ENCODE peak calls at places on chromosomes 12 and 14, in ten cellular contexts. Y, J, I, B, C, X, A, W, E and Z are unnamed samples.

GRCh38 chr12:94929780-94930179 is 73.7 kb downstream of the NDUFA12 start:
- DNase-seq in B (no peak), I (no peak), A (no peak), C (no peak), E (no peak), Y (no peak), W (no peak), J (no peak), X (no peak), Z (no peak)

GRCh38 chr12:50764861-50765324 is 992 bp downstream of the ATF1 start:
- DNase-seq in B (no peak), X (peak; percentile 45), A (peak; percentile 7), E (no peak), C (peak; percentile 40), Y (no peak), J (peak; percentile 63), I (no peak), W (peak; percentile 22), Z (peak; percentile 76)

GRCh38 chr14:52268191-52269061 is 928 bp downstream of the PTGDR start:
- DNase-seq in I (no peak), C (no peak), X (no peak), B (peak; percentile 50), J (no peak), Y (peak; percentile 46), W (no peak), E (no peak), A (no peak), Z (no peak)

GRCh38 chr12:93135286-93136239 is 206.5 kb upstream of the EEA1 start:
- DNase-seq in C (no peak), W (peak; percentile 95), E (peak; percentile 44), A (peak; percentile 47), X (no peak), J (no peak), I (no peak), Y (no peak), B (no peak), Z (no peak)

GRCh38 chr12:67720383-67720856 is 71.9 kb downstream of the DYRK2 start:
- DNase-seq in X (no peak), A (peak; percentile 75), W (no peak), B (no peak), I (no peak), J (no peak), C (no peak), Y (no peak), E (peak; percentile 57), Z (no peak)

GRCh38 chr14:66509874-66510273 is 1.9 kb downstream of the GPHN start:
- DNase-seq in C (no peak), B (no peak), A (no peak), Y (no peak), X (no peak), W (no peak), I (no peak), J (no peak), E (no peak), Z (peak; percentile 25)

GRCh38 chr12:85834378-85834777 is 1.8 kb downstream of the RASSF9 start:
- DNase-seq in I (no peak), W (no peak), A (no peak), X (no peak), J (no peak), Y (no peak), B (no peak), C (no peak), E (no peak), Z (no peak)

GRCh38 chr12:19196959-19197630 is 67.6 kb downstream of the PLEKHA5 start:
- DNase-seq in Y (no peak), B (no peak), C (no peak), E (no peak), A (no peak), I (no peak), W (peak; percentile 74), J (no peak), X (no peak), Z (no peak)

GRCh38 chr12:115096673-115097349 is 412.8 kb upstream of the TBX3 start:
- DNase-seq in C (no peak), E (peak; percentile 12), Y (no peak), A (peak; percentile 86), X (no peak), B (no peak), J (no peak), I (no peak), W (no peak), Z (no peak)

GRCh38 chr12:116533343-116534248 is 25.6 kb upstream of the MAP1LC3B2 start:
- DNase-seq in W (peak; percentile 49), B (peak; percentile 85), I (peak; percentile 68), C (peak; percentile 61), X (peak; percentile 67), J (peak; percentile 46), E (no peak), A (no peak), Y (peak; percentile 84), Z (peak; percentile 95)

GRCh38 chr14:96178674-96179321 is 25.8 kb upstream of the BDKRB2 start:
- DNase-seq in W (no peak), E (no peak), B (no peak), X (no peak), Y (no peak), J (no peak), I (no peak), C (no peak), A (no peak), Z (no peak)

GRCh38 chr12:120119395-120119973 is 2.9 kb upstream of the RAB35 start:
- DNase-seq in B (no peak), C (no peak), I (no peak), X (no peak), W (no peak), J (no peak), A (no peak), Y (no peak), E (no peak), Z (no peak)

GRCh38 chr12:72191761-72192160 is 80.4 kb upstream of the TRHDE start:
- DNase-seq in I (no peak), B (no peak), X (no peak), C (no peak), E (no peak), J (no peak), A (no peak), Y (no peak), W (no peak), Z (no peak)

GRCh38 chr12:100733817-100734593 is 60.6 kb upstream of the ANO4 start:
- DNase-seq in E (no peak), B (no peak), W (peak; percentile 21), A (no peak), C (no peak), I (no peak), J (peak; percentile 30), X (no peak), Y (no peak), Z (peak; percentile 55)

GRCh38 chr12:109523504-109523903 is 46.1 kb downstream of the UBE3B start:
- DNase-seq in E (no peak), J (no peak), W (no peak), I (no peak), B (peak; percentile 26), C (no peak), X (no peak), Y (no peak), A (no peak), Z (no peak)

GRCh38 chr14:68663385-68664076 is 129.3 kb downstream of the ZFP36L1 start:
- DNase-seq in X (no peak), C (no peak), W (no peak), Y (peak; percentile 47), J (no peak), B (no peak), E (no peak), A (no peak), I (no peak), Z (no peak)

GRCh38 chr12:124833693-124834122 is 30.0 kb downstream of the SCARB1 start:
- DNase-seq in E (no peak), Y (no peak), B (no peak), A (no peak), C (no peak), W (peak; percentile 62), X (no peak), I (no peak), J (no peak), Z (peak; percentile 45)

GRCh38 chr12:31519525-31519924 is 71.4 kb downstream of the DENND5B start:
- DNase-seq in B (no peak), X (no peak), Y (no peak), I (no peak), W (no peak), C (no peak), A (no peak), J (no peak), E (no peak), Z (peak; percentile 43)

GRCh38 chr12:69897744-69898143 is 72.7 kb downstream of the MYRFL start:
- DNase-seq in W (no peak), J (peak; percentile 77), C (no peak), Y (no peak), X (no peak), E (peak; percentile 49), A (peak; percentile 70), B (no peak), I (no peak), Z (no peak)

GRCh38 chr12:49587174-49587908 is 18.1 kb downstream of the FAM186B start:
- DNase-seq in J (no peak), W (no peak), X (no peak), Y (no peak), C (no peak), B (no peak), A (no peak), E (no peak), I (no peak), Z (no peak)

GRCh38 chr12:108327621-108328371 is 11.3 kb downstream of the CMKLR1 start:
- DNase-seq in W (no peak), A (no peak), Y (no peak), B (no peak), X (no peak), C (no peak), I (no peak), E (no peak), J (no peak), Z (no peak)

GRCh38 chr12:106861984-106862894 is 87.8 kb downstream of the RIC8B start:
- DNase-seq in B (no peak), Y (no peak), E (peak; percentile 44), X (no peak), J (no peak), C (no peak), A (peak; percentile 37), W (no peak), I (no peak), Z (no peak)

GRCh38 chr12:83465632-83466031 is 778.9 kb downstream of the TMTC2 start:
- DNase-seq in W (no peak), Y (no peak), J (no peak), E (no peak), B (no peak), I (no peak), C (no peak), A (no peak), X (no peak), Z (no peak)

GRCh38 chr14:90795744-90796143 is 20.5 kb downstream of the TTC7B start:
- DNase-seq in X (no peak), J (no peak), I (no peak), B (no peak), W (no peak), C (no peak), Y (no peak), A (peak; percentile 54), E (peak; percentile 10), Z (no peak)

GRCh38 chr14:95136631-95137030 is 20.7 kb downstream of the DICER1 start:
- DNase-seq in W (no peak), A (no peak), C (no peak), E (no peak), J (no peak), Y (no peak), I (no peak), X (no peak), B (no peak), Z (no peak)

GRCh38 chr12:131628766-131629448 is 82.0 kb upstream of the SFSWAP start:
- DNase-seq in W (no peak), I (no peak), Y (no peak), E (no peak), X (no peak), C (no peak), B (no peak), A (no peak), J (no peak), Z (no peak)

GRCh38 chr12:6069452-6070093 is 54.9 kb downstream of the VWF start:
- DNase-seq in B (no peak), I (no peak), A (peak; percentile 81), E (peak; percentile 85), C (no peak), X (no peak), J (no peak), Y (peak; percentile 45), W (no peak), Z (no peak)